ENCODE peak calls at places on chromosome 2, in five cellular contexts. L, H, A, D and M are unnamed samples.
A peak's percentile ranks its signal among the peaks of the same experiment; 100 is the strongest.

GRCh38 chr2:65818873-65819451 is 386.6 kb upstream of the SPRED2 start:
- DNase-seq in L (peak; percentile 41), H (no peak), A (peak; percentile 84), D (no peak), M (no peak)

GRCh38 chr2:182504903-182505302 is 78.1 kb upstream of the PDE1A start:
- DNase-seq in L (peak; percentile 74), H (no peak), A (peak; percentile 60), D (peak; percentile 91), M (no peak)

GRCh38 chr2:188395903-188396699 is 104.4 kb downstream of the GULP1 start:
- DNase-seq in L (no peak), H (no peak), A (peak; percentile 42), D (no peak), M (no peak)

GRCh38 chr2:220396287-220396686 is 768.9 kb downstream of the SLC4A3 start:
- DNase-seq in L (no peak), H (no peak), A (no peak), D (peak; percentile 88), M (no peak)

GRCh38 chr2:149595069-149595963 is 7.7 kb upstream of the MMADHC start:
- DNase-seq in L (no peak), H (no peak), A (peak; percentile 51), D (peak; percentile 51), M (no peak)

GRCh38 chr2:118179445-118179844 is 91.2 kb downstream of the INSIG2 start:
- DNase-seq in L (no peak), H (no peak), A (no peak), D (no peak), M (no peak)

GRCh38 chr2:151083864-151084263 is 177.8 kb downstream of the RBM43 start:
- DNase-seq in L (no peak), H (no peak), A (no peak), D (no peak), M (no peak)

GRCh38 chr2:74343316-74343715 is at the start of gene SLC4A5:
- DNase-seq in L (no peak), H (no peak), A (no peak), D (no peak), M (no peak)

GRCh38 chr2:84494070-84494469 is 22.2 kb upstream of the DNAH6 start:
- DNase-seq in L (no peak), H (no peak), A (no peak), D (peak; percentile 78), M (no peak)
- H4K8ac ChIP-seq in L (no peak overlapping the region), H (no peak overlapping the region), A (no peak overlapping the region), D (peak overlapping the region; percentile 73), M (no peak overlapping the region)

GRCh38 chr2:85019121-85019520 is 48.2 kb downstream of the KCMF1 start:
- DNase-seq in L (peak; percentile 33), H (no peak), A (no peak), D (no peak), M (no peak)

GRCh38 chr2:85017436-85018048 is 46.6 kb downstream of the KCMF1 start:
- DNase-seq in L (no peak), H (no peak), A (peak; percentile 82), D (peak; percentile 36), M (no peak)

GRCh38 chr2:85015653-85016360 is 44.8 kb downstream of the KCMF1 start:
- DNase-seq in L (no peak), H (no peak), A (no peak), D (no peak), M (no peak)

GRCh38 chr2:85022232-85022631 is 51.3 kb downstream of the KCMF1 start:
- DNase-seq in L (peak; percentile 96), H (no peak), A (no peak), D (no peak), M (no peak)

GRCh38 chr2:85018049-85018447 is 47.1 kb downstream of the KCMF1 start:
- DNase-seq in L (no peak), H (no peak), A (no peak), D (peak; percentile 29), M (no peak)
- H4K8ac ChIP-seq in L (no peak overlapping the region), H (no peak overlapping the region), A (no peak overlapping the region), D (no peak overlapping the region), M (no peak overlapping the region)

GRCh38 chr2:10963155-10963554 is 51.4 kb downstream of the KCNF1 start:
- DNase-seq in L (no peak), H (no peak), A (no peak), D (peak; percentile 75), M (no peak)

GRCh38 chr2:10961490-10961875 is 49.7 kb downstream of the KCNF1 start:
- DNase-seq in L (no peak), H (no peak), A (no peak), D (no peak), M (no peak)

GRCh38 chr2:10960606-10961489 is 49.1 kb downstream of the KCNF1 start:
- DNase-seq in L (no peak), H (peak; percentile 41), A (no peak), D (no peak), M (no peak)

GRCh38 chr2:10964076-10964812 is 52.5 kb downstream of the KCNF1 start:
- DNase-seq in L (no peak), H (no peak), A (no peak), D (peak; percentile 52), M (no peak)

GRCh38 chr2:10962004-10962403 is 50.3 kb downstream of the KCNF1 start:
- DNase-seq in L (no peak), H (no peak), A (no peak), D (no peak), M (no peak)
- H4K8ac ChIP-seq in L (no peak overlapping the region), H (no peak overlapping the region), A (no peak overlapping the region), D (peak overlapping the region; percentile 9), M (no peak overlapping the region)

DNA sequence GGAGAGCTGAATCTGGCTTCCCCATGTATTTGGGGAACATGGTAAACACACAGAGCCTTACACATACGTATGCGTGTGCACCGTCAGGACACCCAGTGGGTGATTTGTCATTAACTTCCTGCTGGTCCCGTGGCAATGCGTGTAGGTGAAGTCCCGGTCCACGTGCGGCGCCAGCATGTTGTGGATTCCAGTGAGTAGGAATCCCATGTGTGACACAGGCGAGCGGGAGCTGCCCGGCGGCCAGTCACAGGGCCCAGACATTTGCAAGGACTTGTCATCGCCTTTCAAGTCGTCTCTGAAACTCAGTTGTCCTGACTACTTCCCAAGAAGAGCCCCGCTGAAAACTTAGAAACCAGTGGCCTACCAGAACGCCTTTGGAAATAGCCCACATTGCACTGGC is 102.0 kb downstream of the RNF144A start:
- DNase-seq in L (no peak), H (peak; percentile 17), A (no peak), D (no peak), M (no peak)
- H4K8ac ChIP-seq in L (no peak overlapping the region), H (no peak overlapping the region), A (no peak overlapping the region), D (no peak overlapping the region), M (no peak overlapping the region)

DNA sequence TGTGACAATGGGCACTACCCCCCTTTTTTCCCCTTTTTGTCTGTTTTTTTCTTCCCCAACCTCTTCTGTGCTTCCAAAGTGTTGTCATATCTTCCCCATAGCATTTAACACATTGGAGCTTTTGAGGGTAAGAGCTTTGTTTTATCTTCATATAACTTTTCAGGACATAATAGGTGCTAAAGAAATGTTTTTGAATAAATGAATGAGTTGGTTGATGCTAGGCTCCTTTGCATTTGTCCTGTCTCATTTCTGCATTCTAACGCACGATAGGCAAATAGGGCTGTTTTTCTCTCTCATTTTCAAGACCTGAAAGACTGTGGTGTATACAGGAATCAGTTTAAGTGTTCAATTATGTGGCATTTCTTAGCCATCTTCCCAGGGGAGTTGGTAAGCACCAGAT is 832 bp upstream of the COPS7B start:
- DNase-seq in L (no peak), H (no peak), A (no peak), D (no peak), M (no peak)
- H4K8ac ChIP-seq in L (peak overlapping the region; percentile 45), H (peak overlapping the region; percentile 27), A (no peak overlapping the region), D (peak overlapping the region; percentile 98), M (no peak overlapping the region)

GRCh38 chr2:64456298-64456697 is 2.3 kb downstream of the LGALSL start:
- DNase-seq in L (no peak), H (no peak), A (no peak), D (no peak), M (no peak)

GRCh38 chr2:64454316-64455030 is 511 bp downstream of the LGALSL start:
- DNase-seq in L (peak; percentile 40), H (peak; percentile 57), A (peak; percentile 80), D (peak; percentile 36), M (peak; percentile 58)

GRCh38 chr2:64453710-64454315 is at the start of gene LGALSL:
- DNase-seq in L (peak; percentile 27), H (peak; percentile 92), A (peak; percentile 82), D (peak; percentile 24), M (peak; percentile 76)

GRCh38 chr2:64455031-64455332 is 1.0 kb downstream of the LGALSL start:
- DNase-seq in L (no peak), H (no peak), A (no peak), D (no peak), M (no peak)

DNA sequence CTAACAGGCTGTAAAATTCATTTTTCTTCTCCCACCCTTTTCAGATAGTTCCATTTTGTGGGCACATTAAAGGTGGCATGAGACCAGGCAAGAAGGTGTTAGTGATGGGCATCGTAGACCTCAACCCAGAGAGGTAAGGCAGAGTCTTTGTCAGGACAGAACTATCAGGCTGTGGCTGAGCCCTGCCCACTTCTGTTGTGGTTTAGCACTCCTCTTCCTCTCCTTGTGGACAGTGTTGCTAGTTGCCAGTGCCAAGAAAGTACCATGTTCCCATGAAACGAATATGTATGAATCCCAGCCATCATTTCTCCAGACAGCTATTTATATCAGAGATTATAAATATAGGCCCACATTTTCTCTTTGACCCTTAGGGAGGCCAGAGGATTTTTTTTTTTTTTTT is 1.6 kb downstream of the LGALSL start:
- DNase-seq in L (no peak), H (no peak), A (no peak), D (no peak), M (no peak)
- H4K8ac ChIP-seq in L (no peak overlapping the region), H (no peak overlapping the region), A (no peak overlapping the region), D (no peak overlapping the region), M (no peak overlapping the region)

GRCh38 chr2:95328386-95329125 is 31.4 kb downstream of the KCNIP3 start:
- DNase-seq in L (no peak), H (no peak), A (peak; percentile 46), D (peak; percentile 18), M (no peak)
- H4K8ac ChIP-seq in L (no peak overlapping the region), H (no peak overlapping the region), A (no peak overlapping the region), D (no peak overlapping the region), M (no peak overlapping the region)